ENCODE peak calls at places on chromosomes 13 and 19, in four cellular contexts. G is fibroblast of pulmonary artery, E is suprapubic skin, B is H1. O is an unnamed sample.

GRCh38 chr19:23774156-23774971 is 15.7 kb upstream of the ZNF681 start:
- DNase-seq in B (no peak), E (no peak), G (peak), O (no peak)

GRCh38 chr19:58563034-58563573 is 4.7 kb upstream of the UBE2M start:
- DNase-seq in B (no peak), G (peak), E (peak), O (peak)

GRCh38 chr13:26896986-26897668 is 136.5 kb upstream of the GPR12 start:
- DNase-seq in E (no peak), B (no peak), G (no peak), O (no peak)

GRCh38 chr19:18590273-18591272 is 2.0 kb downstream of the REX1BD start:
- DNase-seq in B (peak), E (no peak), G (peak), O (no peak)

GRCh38 chr19:7788178-7788932 is 25.3 kb downstream of the CLEC4M start:
- DNase-seq in G (no peak), E (no peak), B (peak), O (no peak)

GRCh38 chr19:49442354-49442753 is 1.0 kb upstream of the SLC17A7 start:
- DNase-seq in B (no peak), E (peak), G (no peak), O (no peak)

GRCh38 chr13:30466358-30466714 is 600 bp upstream of the HMGB1 start:
- DNase-seq in B (no peak), E (no peak), G (no peak), O (no peak)

GRCh38 chr19:37698216-37698615 is 21.3 kb downstream of the ZNF607 start:
- DNase-seq in E (no peak), B (no peak), G (no peak), O (no peak)

GRCh38 chr13:95697052-95697680 is 20.2 kb downstream of the DNAJC3 start:
- DNase-seq in B (no peak), E (no peak), G (no peak), O (no peak)

GRCh38 chr19:5665781-5666513 is 14.4 kb downstream of the MICOS13 start:
- DNase-seq in G (peak), E (no peak), B (no peak), O (no peak)

GRCh38 chr19:32971012-32971595 is 654 bp downstream of the CEP89 start:
- DNase-seq in B (no peak), G (no peak), E (no peak), O (no peak)

GRCh38 chr19:50025022-50025793 is at the start of gene VRK3:
- DNase-seq in E (peak), G (peak), B (peak), O (peak)

GRCh38 chr13:114065926-114066774 is 66.3 kb downstream of the RASA3 start:
- DNase-seq in B (no peak), G (no peak), E (peak), O (peak)

GRCh38 chr13:35672611-35673010 is 196.1 kb upstream of the MAB21L1 start:
- DNase-seq in G (no peak), B (no peak), E (no peak), O (no peak)

GRCh38 chr19:18373407-18373891 is 12.5 kb upstream of the GDF15 start:
- DNase-seq in G (no peak), B (no peak), E (no peak), O (no peak)

GRCh38 chr19:4069331-4069959 is 2.7 kb upstream of the ZBTB7A start:
- DNase-seq in B (no peak), E (no peak), G (no peak), O (peak)

GRCh38 chr13:40064723-40065122 is 409.3 kb downstream of the COG6 start:
- DNase-seq in G (peak), E (no peak), B (no peak), O (no peak)

GRCh38 chr19:41377977-41378707 is 1.8 kb downstream of the TMEM91 start:
- DNase-seq in B (peak), E (no peak), G (no peak), O (no peak)

GRCh38 chr13:109211616-109212015 is 574.8 kb downstream of the IRS2 start:
- DNase-seq in G (peak), B (no peak), E (no peak), O (no peak)

GRCh38 chr19:45492627-45493470 is 4.0 kb downstream of the RTN2 start:
- DNase-seq in B (peak), E (no peak), G (peak), O (no peak)

GRCh38 chr19:56105090-56105701 is 15.9 kb downstream of the ZNF787 start:
- DNase-seq in G (peak), E (peak), B (peak), O (peak)

GRCh38 chr19:13396256-13397080 is 109.8 kb downstream of the CACNA1A start:
- DNase-seq in G (peak), B (peak), E (no peak), O (no peak)

GRCh38 chr19:4260605-4261191 is 13.8 kb downstream of the YJU2 start:
- DNase-seq in E (no peak), G (no peak), B (no peak), O (no peak)

GRCh38 chr13:24618219-24618955 is 61.8 kb upstream of the ATP12A start:
- DNase-seq in G (no peak), E (no peak), B (no peak), O (peak)

GRCh38 chr19:41999071-41999877 is 5.2 kb upstream of the ATP1A3 start:
- DNase-seq in G (no peak), B (peak), E (no peak), O (no peak)

GRCh38 chr19:41366089-41366488 is 2.1 kb upstream of the B9D2 start:
- DNase-seq in G (no peak), B (no peak), E (no peak), O (no peak)

GRCh38 chr19:32405431-32406160 is at the start of gene DPY19L3:
- DNase-seq in G (peak), E (peak), B (peak), O (peak)

GRCh38 chr13:60351816-60352215 is 45.2 kb upstream of the TDRD3 start:
- DNase-seq in E (no peak), B (no peak), G (no peak), O (no peak)

GRCh38 chr13:76692326-76692725 is 193.9 kb downstream of the KCTD12 start:
- DNase-seq in E (no peak), B (no peak), G (no peak), O (no peak)

GRCh38 chr13:100428966-100429365 is 159.6 kb downstream of the GGACT start:
- DNase-seq in B (no peak), G (no peak), E (no peak), O (no peak)

GRCh38 chr19:9010693-9011092 is 484 bp upstream of the MUC16 start:
- DNase-seq in B (no peak), E (no peak), G (no peak), O (no peak)

O was measured in activated effector memory CD4-positive, alpha-beta T cell treated with anti-CD3 and anti-CD28 coated beads, Interleukin-2, amount 50 U/mL, for 16 hours.